ENCODE peak calls at places on chromosomes 7 and 10, in five cellular contexts. Z is left lung, Q is IMR-90, D is suprapubic skin, A is mammary epithelial cell. J is an unnamed sample.
A peak's percentile ranks its signal among the peaks of the same experiment; 100 is the strongest.

GRCh38 chr10:48470893-48471805 is 133.7 kb downstream of the ARHGAP22 start:
- DNase-seq in Q (peak; percentile 68), A (peak; percentile 95), D (peak; percentile 41), Z (no peak), J (no peak)

GRCh38 chr10:87060280-87060928 is 34.2 kb downstream of the GLUD1 start:
- DNase-seq in Q (no peak), A (no peak), D (no peak), Z (no peak), J (no peak)

GRCh38 chr10:71995880-71996597 is 31.8 kb downstream of the CHST3 start:
- DNase-seq in Q (peak; percentile 28), A (no peak), D (no peak), Z (no peak), J (no peak)

GRCh38 chr7:2003451-2003930 is 229.3 kb downstream of the MAD1L1 start:
- DNase-seq in Q (no peak), D (peak; percentile 66), Z (no peak), A (no peak), J (no peak)

GRCh38 chr7:101792051-101792651 is 25.3 kb upstream of the CUX1 start:
- DNase-seq in Z (no peak), D (no peak), Q (no peak), A (peak; percentile 93), J (peak; percentile 26)

GRCh38 chr10:129193148-129193547 is 273.9 kb upstream of the MGMT start:
- DNase-seq in A (no peak), D (no peak), Z (no peak), Q (no peak), J (no peak)

GRCh38 chr7:101818699-101819071 is 1.3 kb downstream of the CUX1 start:
- DNase-seq in Q (no peak), Z (no peak), A (no peak), D (peak; percentile 65), J (no peak)

GRCh38 chr7:24572421-24573007 is 738 bp upstream of the PALS2 start:
- DNase-seq in Z (peak; percentile 32), A (peak; percentile 92), Q (peak; percentile 32), D (no peak), J (no peak)

GRCh38 chr10:103958996-103959395 is 7.9 kb upstream of the SLK start:
- DNase-seq in Q (no peak), D (no peak), A (peak; percentile 83), Z (no peak), J (no peak)

GRCh38 chr7:77662869-77663268 is 33.4 kb upstream of the RSBN1L start:
- DNase-seq in Q (no peak), D (no peak), Z (no peak), A (no peak), J (no peak)

GRCh38 chr10:103054621-103055020 is 136.5 kb downstream of the CNNM2 start:
- DNase-seq in A (no peak), D (no peak), Q (no peak), Z (no peak), J (no peak)

GRCh38 chr7:9250876-9251275 is 817.5 kb downstream of the NXPH1 start:
- DNase-seq in Z (no peak), Q (no peak), D (no peak), A (no peak), J (no peak)

GRCh38 chr10:129939416-129940275 is 24.4 kb downstream of the EBF3 start:
- DNase-seq in Z (peak; percentile 13), A (no peak), D (peak; percentile 72), Q (no peak), J (no peak)

GRCh38 chr10:2980791-2981360 is 86.5 kb upstream of the PFKP start:
- DNase-seq in Q (peak; percentile 76), A (peak; percentile 70), D (no peak), Z (no peak), J (no peak)

GRCh38 chr7:158187055-158187770 is 400.4 kb downstream of the PTPRN2 start:
- DNase-seq in A (no peak), Q (no peak), D (no peak), Z (no peak), J (no peak)

GRCh38 chr10:78911533-78912340 is 157.0 kb upstream of the ZMIZ1 start:
- DNase-seq in Q (no peak), A (no peak), D (no peak), Z (peak; percentile 57), J (no peak)

GRCh38 chr7:24573008-24573553 is at the start of gene PALS2:
- DNase-seq in A (peak; percentile 80), Q (peak; percentile 58), D (peak; percentile 76), Z (peak; percentile 75), J (no peak)

GRCh38 chr7:46848944-46849343 is 733.0 kb downstream of the TNS3 start:
- DNase-seq in Z (no peak), A (no peak), D (no peak), Q (peak; percentile 71), J (peak; percentile 86)

GRCh38 chr7:27189560-27190283 is 4.7 kb upstream of the HOXA11 start:
- DNase-seq in D (peak; percentile 41), Q (no peak), Z (peak; percentile 10), A (no peak), J (no peak)
- H3K4me3 ChIP-seq in D (no peak overlapping the region), Q (no peak overlapping the region), Z (no peak overlapping the region), A (no peak overlapping the region), J (peak overlapping the region; percentile 60)

GRCh38 chr7:99531354-99531765 is 20.6 kb downstream of the FAM200A start:
- DNase-seq in Q (no peak), A (no peak), D (no peak), Z (no peak), J (no peak)

GRCh38 chr7:99521399-99521798 is 16.9 kb downstream of the ZKSCAN5 start:
- DNase-seq in Q (no peak), Z (no peak), D (no peak), A (no peak), J (no peak)

GRCh38 chr7:99525713-99526440 is 21.4 kb downstream of the ZKSCAN5 start:
- DNase-seq in Q (no peak), Z (no peak), A (no peak), D (no peak), J (no peak)
- H3K36me3 ChIP-seq in Q (peaks cover 42% of the 10 kb centered on the region), Z (peaks cover 6% of the 10 kb centered on the region), A (peaks cover 16% of the 10 kb centered on the region), D (peaks cover 74% of the 10 kb centered on the region), J (peaks cover 15% of the 10 kb centered on the region)

DNA sequence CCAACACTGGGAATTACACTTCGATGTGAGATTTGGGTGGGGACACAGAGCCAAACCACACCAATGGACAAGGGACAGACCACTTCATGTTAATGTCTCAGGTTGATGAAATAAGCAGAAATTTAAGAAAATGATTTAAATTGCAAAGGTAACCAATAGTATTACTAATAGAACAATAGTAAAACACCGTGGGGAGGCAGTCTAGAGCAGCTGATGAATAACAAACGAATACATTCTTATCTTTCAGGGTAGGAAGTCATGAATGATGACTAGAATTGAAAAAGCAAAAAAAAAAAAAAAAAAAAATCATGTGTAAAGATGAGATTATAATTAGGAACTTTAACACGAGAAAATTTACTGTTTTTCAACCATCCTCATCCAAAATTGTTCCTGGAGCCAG is 171.9 kb upstream of the TEX47 start:
- DNase-seq in Z (no peak), A (no peak), Q (no peak), D (no peak), J (no peak)
- TF ChIP-seq CTCF in Z (no peak), A (peak; percentile 2), Q (no peak), D (no peak), J (no peak)

GRCh38 chr7:35536396-35536826 is 158.5 kb downstream of the HERPUD2 start:
- DNase-seq in Q (no peak), D (no peak), A (no peak), Z (no peak), J (no peak)

GRCh38 chr7:35533877-35534276 is 161.1 kb downstream of the HERPUD2 start:
- DNase-seq in D (no peak), Q (no peak), Z (no peak), A (no peak), J (no peak)

DNA sequence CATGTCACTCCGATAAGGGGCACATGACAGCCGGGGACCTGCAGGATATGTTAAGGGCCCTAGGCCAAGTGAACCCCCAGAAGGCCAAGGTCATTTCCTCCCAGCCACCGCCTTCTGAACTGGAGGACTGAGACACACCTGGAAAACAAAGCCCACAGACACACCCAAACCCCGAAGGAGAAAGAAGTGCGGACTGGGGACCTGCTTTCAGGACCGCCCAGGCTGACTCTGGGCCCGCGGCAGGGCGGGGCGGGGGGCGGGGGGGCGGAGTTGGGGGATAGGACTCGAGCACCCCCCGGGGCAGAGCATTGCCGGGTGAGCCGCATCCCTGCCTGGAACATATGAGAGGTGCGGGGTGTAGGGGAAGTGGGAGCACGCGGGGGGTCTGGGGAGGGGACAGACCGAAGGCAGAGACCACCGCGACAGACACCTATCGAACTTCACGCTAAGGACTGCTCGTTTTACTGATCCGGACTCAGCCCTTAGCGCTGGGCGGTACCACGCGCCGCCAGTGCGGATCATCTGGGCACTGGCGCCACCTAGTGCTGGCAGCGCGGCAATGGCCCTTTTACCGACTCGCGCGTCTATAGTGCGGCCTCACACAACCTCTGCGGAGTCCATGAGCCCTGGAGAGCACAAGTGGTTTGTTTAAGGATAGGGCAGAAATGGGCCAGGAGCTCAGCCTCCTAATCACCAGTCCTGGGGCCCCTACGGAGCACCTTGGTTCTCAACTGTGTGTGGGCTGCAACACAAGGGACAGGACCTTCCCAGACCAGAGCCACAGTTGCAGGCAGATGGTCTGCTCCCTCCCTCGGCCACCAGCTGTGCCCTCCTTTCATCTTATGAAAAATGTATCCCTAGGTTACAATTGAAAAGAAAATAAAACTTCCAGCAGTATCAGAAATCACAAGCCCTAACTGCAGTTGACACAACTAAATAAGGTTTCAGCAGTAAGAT is 157.6 kb downstream of the HERPUD2 start:
- DNase-seq in D (peak; percentile 88), Q (peak; percentile 47), A (peak; percentile 53), Z (peak; percentile 71), J (no peak)
- H3K4me3 ChIP-seq in D (peak overlapping the region; percentile 49), Q (peak overlapping the region; percentile 27), A (no peak overlapping the region), Z (peak overlapping the region; percentile 30), J (peak overlapping the region; percentile 24)

GRCh38 chr10:5788969-5789368 is 24.3 kb downstream of the GDI2 start:
- DNase-seq in Q (no peak), Z (no peak), D (no peak), A (no peak), J (no peak)

DNA sequence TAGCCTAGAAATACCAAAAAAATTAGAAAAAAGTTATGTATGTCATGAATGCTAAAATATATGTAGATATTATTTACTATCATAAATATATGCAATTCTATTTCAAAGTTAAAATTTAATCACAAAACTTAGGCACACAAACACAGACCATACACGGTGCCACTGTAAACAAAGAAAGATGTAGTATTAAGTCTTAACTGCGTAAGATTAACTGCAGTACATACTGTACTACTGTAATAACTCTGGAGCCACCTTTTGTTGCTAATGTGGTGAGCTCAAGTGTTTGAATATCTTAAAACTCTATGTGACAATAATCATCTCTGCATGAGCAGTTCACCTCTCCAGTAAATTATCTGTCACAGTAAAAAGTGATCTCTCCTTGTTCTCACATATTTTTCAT is 23.6 kb downstream of the GDI2 start:
- DNase-seq in D (no peak), A (no peak), Q (no peak), Z (no peak), J (no peak)
- H3K36me3 ChIP-seq in D (peaks cover 83% of the 10 kb centered on the region), A (peaks cover 59% of the 10 kb centered on the region), Q (peaks cover 44% of the 10 kb centered on the region), Z (no peaks in the 10 kb centered on the region), J (peaks cover 12% of the 10 kb centered on the region)

J was measured in BJ.